ENCODE peak calls at places on chromosomes 2 and 18, in five cellular contexts. M is heart right ventricle, Z is cardiac muscle cell, Y is dorsolateral prefrontal cortex, P is brain microvascular endothelial cell. U is an unnamed sample. For H3K27me3, the result is how much of the 10 kb centered on the place peaks cover.

GRCh38 chr2:11896386-11896785 is 150.0 kb downstream of the LPIN1 start:
- DNase-seq in M (no peak), Z (no peak), Y (no peak), P (no peak), U (no peak)

GRCh38 chr18:2223859-2224258 is 347.4 kb downstream of the METTL4 start:
- DNase-seq in M (no peak), Z (peak), Y (no peak), P (peak), U (no peak)

GRCh38 chr18:33665187-33665586 is 87.2 kb downstream of the ASXL3 start:
- DNase-seq in M (no peak), Z (no peak), Y (no peak), P (no peak), U (no peak)

GRCh38 chr2:24559714-24560113 is 68.7 kb downstream of the NCOA1 start:
- DNase-seq in M (no peak), Z (no peak), Y (no peak), P (no peak), U (no peak)

GRCh38 chr2:226781471-226781870 is 18.1 kb downstream of the IRS1 start:
- DNase-seq in M (no peak), Z (no peak), Y (no peak), P (no peak), U (no peak)

GRCh38 chr2:233700028-233700635 is 7.4 kb downstream of the UGT1A6 start:
- DNase-seq in M (no peak), Z (no peak), Y (no peak), P (peak), U (peak)

GRCh38 chr2:63218800-63219511 is 168.3 kb downstream of the OTX1 start:
- DNase-seq in M (no peak), Z (no peak), Y (no peak), P (no peak), U (no peak)

GRCh38 chr2:179226203-179226960 is 38.2 kb downstream of the SESTD1 start:
- DNase-seq in M (no peak), Z (no peak), Y (peak), P (no peak), U (no peak)

GRCh38 chr2:152525277-152525838 is 190.4 kb downstream of the FMNL2 start:
- DNase-seq in M (peak), Z (no peak), Y (no peak), P (peak), U (no peak)

GRCh38 chr18:74457743-74458465 is 796 bp upstream of the DIPK1C start:
- DNase-seq in M (peak), Z (no peak), Y (peak), P (no peak), U (no peak)

GRCh38 chr2:234548720-234549420 is 52.0 kb upstream of the ARL4C start:
- DNase-seq in M (no peak), Z (no peak), Y (no peak), P (peak), U (no peak)

DNA sequence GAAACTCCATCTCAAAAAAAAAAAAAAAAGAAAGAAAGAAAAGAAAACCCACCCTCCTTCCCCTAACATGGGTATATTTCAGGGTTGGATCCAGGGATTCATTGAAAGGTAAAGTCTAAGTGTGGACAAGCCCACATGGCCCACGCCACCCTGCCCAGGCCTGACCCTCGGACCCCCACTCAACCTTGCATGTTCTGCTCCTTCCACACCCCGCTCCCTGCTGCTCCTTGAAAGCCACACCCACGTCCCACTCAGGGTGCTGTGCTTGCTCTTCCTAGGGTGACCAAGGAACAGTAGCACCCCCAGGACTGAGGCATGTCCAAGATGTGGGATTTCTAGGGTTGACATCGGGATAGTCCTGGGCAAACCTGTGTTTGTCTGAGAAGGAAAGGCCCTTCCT is 172.7 kb upstream of the MYCN start:
- DNase-seq in M (no peak), Z (no peak), Y (no peak), P (no peak), U (no peak)
- TF ChIP-seq CTCF in M (no peak), Z (no peak), Y (no peak), P (no peak), U (no peak)

DNA sequence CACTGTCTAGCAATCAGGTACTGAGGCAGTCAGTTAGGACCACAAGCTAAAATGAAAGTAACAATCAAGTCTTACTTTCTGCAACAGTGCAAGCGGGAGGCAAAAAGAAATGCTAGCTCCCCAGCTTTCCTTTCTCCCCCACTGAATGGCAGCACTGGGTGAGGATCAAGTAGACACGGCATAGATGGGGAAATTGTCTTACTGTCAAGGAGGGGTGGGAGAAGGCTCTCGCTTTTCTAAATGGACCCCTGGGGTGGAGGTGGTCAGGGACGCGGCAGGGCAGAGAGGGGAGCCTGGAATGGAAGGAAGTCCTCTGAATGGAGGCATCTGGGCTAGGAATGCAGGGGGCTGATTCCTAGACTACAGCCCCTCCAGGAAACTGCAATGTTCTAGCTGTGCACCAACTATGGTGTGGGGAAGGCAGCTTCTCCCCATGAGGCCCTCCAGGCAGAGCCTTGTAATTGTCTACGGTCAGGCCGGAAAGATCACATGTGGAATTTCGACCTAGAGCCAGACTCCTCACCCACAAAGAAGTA is 24.3 kb downstream of the METTL8 start:
- DNase-seq in M (no peak), Z (no peak), Y (no peak), P (no peak), U (no peak)
- H3K4me3 ChIP-seq in M (peak), Z (no peak), Y (peak), P (peak), U (no peak)

GRCh38 chr2:102674836-102675235 is 55.5 kb downstream of the SLC9A2 start:
- DNase-seq in M (no peak), Z (no peak), Y (no peak), P (no peak), U (no peak)

GRCh38 chr2:102669401-102669800 is 50.0 kb downstream of the SLC9A2 start:
- DNase-seq in M (no peak), Z (no peak), Y (no peak), P (no peak), U (no peak)

GRCh38 chr2:102668171-102668570 is 48.8 kb downstream of the SLC9A2 start:
- DNase-seq in M (no peak), Z (no peak), Y (no peak), P (no peak), U (no peak)

GRCh38 chr2:102674370-102674769 is 55.0 kb downstream of the SLC9A2 start:
- DNase-seq in M (no peak), Z (no peak), Y (no peak), P (no peak), U (no peak)

DNA sequence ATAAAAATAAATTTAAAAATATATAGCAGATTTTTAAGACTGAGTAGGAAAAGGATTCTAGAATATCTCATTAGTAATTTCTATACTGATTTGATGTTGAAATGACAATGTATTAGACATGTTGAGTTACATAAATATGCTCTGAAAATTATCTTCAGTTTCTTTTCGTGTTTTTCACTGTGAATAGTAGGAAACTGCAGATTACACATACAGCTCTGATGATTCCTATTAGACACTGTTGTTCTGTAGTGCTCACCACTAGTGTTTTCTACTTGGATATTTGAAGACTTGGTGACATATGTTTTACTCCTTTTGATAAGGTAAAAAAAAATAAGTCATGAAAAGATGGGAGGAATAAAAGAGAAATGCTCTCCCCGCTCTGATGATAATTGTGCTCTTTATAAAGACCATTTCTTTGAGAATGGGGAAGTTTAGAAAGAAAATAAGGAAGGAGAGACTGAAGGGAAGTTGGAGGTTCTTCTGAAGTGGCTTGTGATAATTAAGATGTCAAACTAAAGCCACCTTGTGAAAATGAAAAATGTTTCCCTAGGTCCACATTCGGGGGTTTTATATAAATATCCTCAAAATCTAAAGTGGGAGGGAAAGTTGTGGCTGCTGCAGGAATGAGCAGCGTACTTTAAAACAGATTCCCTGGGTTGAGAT is 52.9 kb downstream of the SLC9A2 start:
- DNase-seq in M (no peak), Z (no peak), Y (no peak), P (no peak), U (no peak)
- H3K27me3 ChIP-seq in M (under half), Z (under half), Y (under half), P (under half), U (under half)

DNA sequence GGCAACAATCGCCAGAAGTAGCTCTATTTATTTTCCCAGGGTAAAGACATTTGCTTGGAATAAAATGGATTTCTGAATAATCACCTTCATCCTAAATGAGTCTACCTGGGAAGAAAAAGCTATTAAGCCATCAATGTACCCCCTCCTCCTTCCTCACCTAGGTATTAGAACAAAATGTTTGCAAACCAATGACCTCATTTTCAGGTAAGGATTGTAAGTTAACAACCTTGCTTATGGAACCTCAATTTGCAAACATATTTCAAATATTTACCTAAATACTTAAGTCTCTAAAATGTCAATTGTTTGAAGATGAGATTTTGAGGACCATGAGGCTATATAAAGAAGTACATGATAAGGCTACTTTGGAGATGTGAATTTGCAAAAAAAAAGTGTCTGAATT is 43.9 kb downstream of the CAVIN2 start:
- DNase-seq in M (no peak), Z (no peak), Y (no peak), P (no peak), U (no peak)
- TF ChIP-seq CTCF in M (no peak), Z (no peak), Y (no peak), P (no peak), U (no peak)